ENCODE peak calls at places on chromosomes 11 and 22, in seven cellular contexts. I, J, F, Q, V, R and N are unnamed samples. For H3K79me2, the result is how much of the 10 kb centered on the place peaks cover.

GRCh38 chr22:46373166-46373565 is 37.7 kb downstream of the TRMU start:
- DNase-seq in I (no peak), J (no peak), F (no peak), Q (no peak), V (no peak), R (no peak), N (no peak)

GRCh38 chr11:85619497-85619896 is 7.6 kb downstream of the DLG2 start:
- DNase-seq in I (no peak), J (no peak), F (no peak), Q (no peak), V (no peak), R (no peak), N (no peak)

GRCh38 chr22:39928556-39929401 is 27.9 kb downstream of the GRAP2 start:
- DNase-seq in I (no peak), J (no peak), F (no peak), Q (no peak), V (no peak), R (no peak), N (no peak)

GRCh38 chr22:42357634-42358296 is 74.4 kb downstream of the NFAM1 start:
- DNase-seq in I (no peak), J (no peak), F (no peak), Q (no peak), V (no peak), R (no peak), N (no peak)

GRCh38 chr11:65774525-65775306 is 6.1 kb downstream of the AP5B1 start:
- DNase-seq in I (no peak), J (no peak), F (no peak), Q (no peak), V (no peak), R (no peak), N (no peak)

GRCh38 chr11:26806209-26806608 is 84.3 kb upstream of the SLC5A12 start:
- DNase-seq in I (peak), J (no peak), F (no peak), Q (no peak), V (no peak), R (no peak), N (no peak)

GRCh38 chr11:22923561-22923960 is 63.3 kb upstream of the CCDC179 start:
- DNase-seq in I (no peak), J (no peak), F (no peak), Q (no peak), V (no peak), R (no peak), N (no peak)

GRCh38 chr11:36426226-36426848 is 83.7 kb downstream of the TRAF6 start:
- DNase-seq in I (peak), J (no peak), F (no peak), Q (no peak), V (no peak), R (no peak), N (no peak)

GRCh38 chr11:27705873-27706820 is 5.9 kb upstream of the BDNF start:
- DNase-seq in I (peak), J (peak), F (no peak), Q (peak), V (peak), R (peak), N (peak)

GRCh38 chr11:118610773-118611432 is 3.5 kb downstream of the PHLDB1 start:
- DNase-seq in I (peak), J (peak), F (no peak), Q (peak), V (no peak), R (peak), N (peak)

GRCh38 chr11:4030197-4030596 is 64.4 kb upstream of the RRM1 start:
- DNase-seq in I (no peak), J (no peak), F (no peak), Q (no peak), V (no peak), R (peak), N (no peak)

GRCh38 chr11:111213256-111213655 is 32.3 kb upstream of the POU2AF2 start:
- DNase-seq in I (no peak), J (no peak), F (no peak), Q (no peak), V (no peak), R (no peak), N (no peak)

GRCh38 chr11:3169235-3169951 is 4.3 kb upstream of the OSBPL5 start:
- DNase-seq in I (peak), J (peak), F (peak), Q (no peak), V (no peak), R (no peak), N (peak)

GRCh38 chr22:32623943-32624342 is 149.3 kb downstream of the FBXO7 start:
- DNase-seq in I (peak), J (no peak), F (no peak), Q (no peak), V (no peak), R (no peak), N (no peak)

GRCh38 chr22:48277868-48278581 is 1515.6 kb downstream of the TBC1D22A start:
- DNase-seq in I (no peak), J (no peak), F (no peak), Q (no peak), V (no peak), R (peak), N (no peak)

GRCh38 chr22:48557473-48557872 is 1270.2 kb downstream of the BRD1 start:
- DNase-seq in I (no peak), J (no peak), F (no peak), Q (no peak), V (no peak), R (no peak), N (no peak)

GRCh38 chr11:92376146-92376599 is 151.6 kb downstream of the FAT3 start:
- DNase-seq in I (peak), J (peak), F (no peak), Q (no peak), V (no peak), R (no peak), N (no peak)

GRCh38 chr11:47378011-47378835 is at the start of gene SPI1:
- DNase-seq in I (no peak), J (peak), F (no peak), Q (peak), V (peak), R (peak), N (no peak)

GRCh38 chr11:88815505-88815904 is 250.3 kb downstream of the GRM5 start:
- DNase-seq in I (no peak), J (no peak), F (no peak), Q (no peak), V (no peak), R (no peak), N (no peak)

GRCh38 chr11:100445231-100445735 is 241.8 kb upstream of the ARHGAP42 start:
- DNase-seq in I (no peak), J (peak), F (no peak), Q (no peak), V (no peak), R (no peak), N (peak)

GRCh38 chr11:9078113-9079041 is 13.0 kb downstream of the SCUBE2 start:
- DNase-seq in I (no peak), J (peak), F (no peak), Q (no peak), V (no peak), R (no peak), N (no peak)

GRCh38 chr11:121249039-121249663 is 43.4 kb upstream of the SC5D start:
- DNase-seq in I (peak), J (peak), F (peak), Q (peak), V (peak), R (peak), N (peak)

GRCh38 chr11:112195906-112196305 is 20.6 kb downstream of the BCO2 start:
- DNase-seq in I (peak), J (no peak), F (no peak), Q (no peak), V (no peak), R (no peak), N (no peak)

GRCh38 chr11:122668562-122669090 is 13.1 kb downstream of the UBASH3B start:
- DNase-seq in I (peak), J (no peak), F (peak), Q (peak), V (no peak), R (no peak), N (no peak)

GRCh38 chr11:102560555-102561011 is 30.0 kb upstream of the MMP7 start:
- DNase-seq in I (peak), J (no peak), F (no peak), Q (peak), V (no peak), R (peak), N (no peak)

GRCh38 chr11:65637794-65638317 is at the start of gene SIPA1:
- DNase-seq in I (peak), J (peak), F (peak), Q (peak), V (peak), R (peak), N (peak)

GRCh38 chr22:37352481-37352880 is 70.2 kb downstream of the CYTH4 start:
- DNase-seq in I (no peak), J (no peak), F (no peak), Q (no peak), V (no peak), R (no peak), N (no peak)

GRCh38 chr11:108278546-108278945 is 55.7 kb downstream of the ATM start:
- DNase-seq in I (no peak), J (peak), F (no peak), Q (no peak), V (no peak), R (no peak), N (no peak)

GRCh38 chr22:19710020-19710768 is 4.1 kb upstream of the SEPTIN5 start:
- DNase-seq in I (no peak), J (no peak), F (no peak), Q (no peak), V (no peak), R (no peak), N (no peak)

GRCh38 chr11:70535191-70535971 is 137.1 kb downstream of the CTTN start:
- DNase-seq in I (no peak), J (no peak), F (no peak), Q (no peak), V (no peak), R (no peak), N (no peak)

GRCh38 chr22:32752868-32753520 is 48.5 kb upstream of the TIMP3 start:
- DNase-seq in I (no peak), J (no peak), F (no peak), Q (no peak), V (no peak), R (no peak), N (no peak)

GRCh38 chr22:45516923-45517675 is 14.4 kb downstream of the FBLN1 start:
- DNase-seq in I (peak), J (peak), F (no peak), Q (no peak), V (no peak), R (no peak), N (peak)

GRCh38 chr11:108906826-108907225 is 242.0 kb downstream of the DDX10 start:
- DNase-seq in I (peak), J (no peak), F (no peak), Q (no peak), V (no peak), R (no peak), N (no peak)

GRCh38 chr11:119673389-119674336 is 55.3 kb downstream of the NECTIN1 start:
- DNase-seq in I (no peak), J (no peak), F (no peak), Q (peak), V (no peak), R (peak), N (no peak)

GRCh38 chr11:11701070-11701469 is 79.3 kb upstream of the GALNT18 start:
- DNase-seq in I (peak), J (no peak), F (peak), Q (no peak), V (no peak), R (no peak), N (no peak)

GRCh38 chr22:46730568-46731245 is 7.3 kb downstream of the CERK start:
- DNase-seq in I (no peak), J (no peak), F (no peak), Q (no peak), V (peak), R (no peak), N (no peak)

GRCh38 chr11:19874241-19874640 is 161.6 kb downstream of the NAV2 start:
- DNase-seq in I (no peak), J (no peak), F (no peak), Q (no peak), V (no peak), R (no peak), N (no peak)
- H3K79me2 ChIP-seq in I (under half), J (under half), F (under half), Q (under half), V (half or more), R (under half), N (under half)

DNA sequence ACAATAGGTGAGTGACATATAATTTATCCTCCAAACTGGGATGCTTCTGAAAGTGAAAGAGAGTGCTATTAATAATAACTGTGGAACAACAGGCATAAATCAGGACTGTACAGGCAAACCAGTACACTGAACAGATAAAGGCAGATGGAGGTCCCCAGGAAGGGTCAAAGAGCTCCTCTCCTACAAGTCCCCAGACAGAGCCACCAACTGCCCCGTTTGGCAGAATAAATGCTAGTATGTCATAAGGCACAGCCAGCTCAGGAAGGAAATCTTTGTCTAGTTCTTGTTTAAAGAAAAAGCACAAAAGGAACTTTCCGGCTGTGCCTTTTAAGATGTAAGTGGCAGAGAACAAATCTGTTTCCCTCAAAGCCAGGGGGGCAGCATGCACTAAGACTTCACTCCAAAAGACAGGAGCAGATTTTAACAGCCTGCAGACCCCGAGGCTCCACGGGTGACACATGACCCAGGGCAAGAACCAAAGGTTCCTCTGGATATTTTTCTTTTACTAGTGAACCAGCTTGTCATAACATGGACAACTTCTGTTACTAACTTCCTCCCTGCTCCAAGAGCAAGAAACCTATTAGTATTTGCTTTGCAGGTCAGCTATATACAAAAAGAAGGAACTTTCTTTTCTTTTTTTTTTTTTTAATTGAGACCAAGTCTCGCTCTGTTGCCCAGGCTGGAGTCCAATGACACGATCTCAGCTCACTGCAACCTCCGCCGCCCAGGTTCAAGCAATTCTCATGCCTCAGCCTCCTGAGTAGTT is 50.2 kb downstream of the MYH9 start:
- DNase-seq in I (no peak), J (no peak), F (no peak), Q (no peak), V (no peak), R (no peak), N (no peak)
- TF ChIP-seq EZH2phosphoT487 in I (no peak), J (no peak), F (no peak), Q (no peak), V (no peak), R (no peak), N (no peak)

DNA sequence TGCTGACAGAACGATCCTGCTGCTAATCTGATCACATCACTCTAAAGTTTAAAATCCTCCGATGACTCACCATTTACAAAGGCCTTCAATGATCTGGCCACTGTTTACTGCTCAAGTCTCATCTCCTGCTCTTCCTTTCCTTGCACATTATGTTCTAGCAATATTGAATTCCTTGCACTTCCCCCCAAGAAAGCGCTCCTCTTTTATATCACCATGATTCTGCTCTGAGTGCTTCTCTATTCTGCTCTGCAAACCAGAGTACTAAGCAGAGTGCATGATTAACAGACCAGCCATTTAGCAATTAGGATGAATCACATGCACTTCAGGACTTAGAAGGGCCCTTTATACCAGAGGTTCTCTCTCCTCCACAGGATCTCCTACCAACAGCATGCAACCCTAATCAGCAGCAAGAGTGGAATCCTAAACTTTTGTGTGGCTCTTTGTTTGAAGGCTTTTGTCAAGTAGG is 1122.8 kb upstream of the CCDC90B start:
- DNase-seq in I (peak), J (peak), F (no peak), Q (no peak), V (no peak), R (no peak), N (peak)
- H3K4me3 ChIP-seq in I (no peak), J (no peak), F (no peak), Q (no peak), V (no peak), R (no peak), N (no peak)

DNA sequence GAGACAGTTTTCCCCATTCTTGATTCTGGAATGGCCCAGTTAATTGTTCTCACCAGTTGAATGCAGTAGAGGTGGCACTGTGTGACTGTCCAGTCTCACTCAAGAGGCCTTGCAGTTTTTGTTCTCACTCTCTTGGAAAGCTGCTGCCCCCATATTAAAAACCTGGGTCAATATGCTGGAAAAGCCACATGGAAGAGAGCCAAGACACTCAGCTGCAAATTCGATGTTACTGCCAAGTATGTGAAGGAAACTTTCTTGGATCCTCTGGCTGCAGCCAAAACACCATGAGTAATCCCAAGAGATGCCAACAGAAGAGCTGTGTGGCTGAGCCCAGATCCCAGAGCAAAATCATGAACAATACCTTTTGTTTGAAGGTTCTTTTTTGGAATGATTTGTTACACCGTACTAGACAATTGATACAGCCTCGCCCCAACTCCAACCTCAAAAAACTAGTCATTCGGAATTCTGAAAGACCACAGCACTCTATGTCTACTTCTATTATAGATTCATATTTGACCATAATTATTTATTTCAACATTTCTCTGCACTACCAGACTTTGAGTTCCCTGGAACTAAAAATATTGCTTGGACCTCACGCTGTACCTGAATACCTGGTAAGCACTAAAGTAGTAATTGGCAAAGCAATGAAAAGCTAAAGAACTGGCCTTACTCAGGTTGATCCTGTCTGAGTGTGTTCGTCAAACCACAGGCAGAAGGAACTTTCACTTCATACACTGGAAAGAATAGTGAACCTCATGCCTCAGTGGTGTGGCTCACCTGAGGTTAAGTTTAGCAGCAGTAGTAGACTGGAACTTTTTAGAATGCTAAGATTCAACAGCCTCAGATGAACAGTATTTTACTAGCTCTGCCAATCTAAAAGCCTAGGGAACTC is 378.8 kb downstream of the ETS1 start:
- DNase-seq in I (peak), J (no peak), F (peak), Q (no peak), V (no peak), R (no peak), N (no peak)
- H3K79me2 ChIP-seq in I (under half), J (under half), F (under half), Q (under half), V (under half), R (under half), N (under half)

GRCh38 chr11:75786101-75786736 is 17.6 kb downstream of the DGAT2 start:
- DNase-seq in I (no peak), J (no peak), F (no peak), Q (no peak), V (no peak), R (no peak), N (no peak)
- TF ChIP-seq EZH2phosphoT487 in I (no peak), J (no peak), F (no peak), Q (no peak), V (no peak), R (no peak), N (no peak)